ENCODE peak calls at places on chromosomes 11 and 22, in nine cellular contexts. D, I, X, O, U, W, S, T and K are unnamed samples.

GRCh38 chr11:83093634-83094033 is 21.9 kb upstream of the RAB30 start:
- DNase-seq in O (no peak), W (no peak), X (no peak), S (no peak), I (no peak), D (no peak), U (no peak), T (no peak), K (no peak)

GRCh38 chr11:69122642-69123431 is 32.9 kb upstream of the SMIM38 start:
- DNase-seq in D (peak), U (peak), W (no peak), I (peak), T (peak), O (peak), S (peak), X (peak), K (no peak)

GRCh38 chr22:25362215-25362882 is 142.9 kb downstream of the CRYBB2 start:
- DNase-seq in U (peak), D (peak), I (no peak), S (peak), X (peak), W (peak), T (peak), O (peak), K (peak)

GRCh38 chr11:131546218-131546895 is 175.9 kb downstream of the NTM start:
- DNase-seq in D (no peak), X (no peak), T (no peak), W (no peak), S (no peak), I (no peak), O (no peak), U (no peak), K (no peak)

GRCh38 chr22:21446128-21446826 is 20.9 kb upstream of the TMEM191C start:
- DNase-seq in D (no peak), I (no peak), T (no peak), O (no peak), S (peak), X (no peak), W (no peak), U (no peak), K (no peak)

GRCh38 chr11:6303657-6304056 is 16.6 kb downstream of the CAVIN3 start:
- DNase-seq in S (no peak), U (no peak), I (no peak), X (no peak), W (no peak), D (no peak), O (no peak), T (no peak), K (no peak)

GRCh38 chr22:21074092-21074715 is 28.5 kb downstream of the LRRC74B start:
- DNase-seq in I (peak), X (no peak), T (no peak), D (no peak), O (peak), S (peak), W (no peak), U (no peak), K (no peak)

GRCh38 chr11:125372088-125372487 is 124.0 kb downstream of the FEZ1 start:
- DNase-seq in W (no peak), X (no peak), U (no peak), S (no peak), I (no peak), T (no peak), D (no peak), O (no peak), K (no peak)

GRCh38 chr22:30890689-30891442 is 77.7 kb downstream of the MORC2 start:
- DNase-seq in T (peak), W (no peak), O (peak), I (peak), S (no peak), D (peak), X (no peak), U (no peak), K (no peak)

GRCh38 chr11:76823481-76824028 is 37.2 kb upstream of the ACER3 start:
- DNase-seq in U (no peak), X (no peak), T (no peak), D (no peak), W (no peak), O (peak), I (peak), S (no peak), K (no peak)

GRCh38 chr11:79033833-79034232 is 407.0 kb downstream of the TENM4 start:
- DNase-seq in D (no peak), S (no peak), I (no peak), T (no peak), O (no peak), X (no peak), W (no peak), U (no peak), K (no peak)

GRCh38 chr11:2758751-2759150 is 59.0 kb upstream of the KCNQ1OT1 start:
- DNase-seq in O (no peak), I (no peak), D (no peak), T (no peak), U (no peak), X (no peak), S (no peak), W (no peak), K (no peak)

GRCh38 chr11:19777342-19778102 is 64.9 kb downstream of the NAV2 start:
- DNase-seq in W (no peak), I (no peak), D (peak), X (no peak), O (peak), U (no peak), S (peak), T (peak), K (no peak)

GRCh38 chr11:34198523-34198922 is 93.1 kb downstream of the NAT10 start:
- DNase-seq in O (no peak), D (no peak), X (no peak), T (no peak), I (no peak), U (no peak), W (no peak), S (no peak), K (no peak)